ENCODE peak calls at places on chromosomes 3 and 15, in seven cellular contexts. One of them, this sample, is unnamed.

GRCh38 chr3:188507244-188507720 is 353.3 kb downstream of the LPP start:
- DNase-seq in lower lobe of right lung: peak
- DNase-seq in T-helper 1 cell: no peak
- DNase-seq in GM13976: no peak
- DNase-seq in OCI-M1: peak
- DNase-seq in HS-5: peak
- DNase-seq in germinal center: peak
- DNase-seq in this sample: no peak

GRCh38 chr3:53231532-53232511 is 24.0 kb downstream of the TKT start:
- DNase-seq in lower lobe of right lung: peak
- DNase-seq in T-helper 1 cell: no peak
- DNase-seq in GM13976: no peak
- DNase-seq in OCI-M1: no peak
- DNase-seq in HS-5: no peak
- DNase-seq in germinal center: no peak
- DNase-seq in this sample: no peak

GRCh38 chr3:108319428-108320053 is 23.2 kb downstream of the HHLA2 start:
- DNase-seq in lower lobe of right lung: no peak
- DNase-seq in T-helper 1 cell: no peak
- DNase-seq in GM13976: no peak
- DNase-seq in OCI-M1: no peak
- DNase-seq in HS-5: no peak
- DNase-seq in germinal center: no peak
- DNase-seq in this sample: no peak

GRCh38 chr15:34818531-34818930 is 23.2 kb upstream of the ACTC1 start:
- DNase-seq in lower lobe of right lung: no peak
- DNase-seq in T-helper 1 cell: no peak
- DNase-seq in GM13976: no peak
- DNase-seq in OCI-M1: peak
- DNase-seq in HS-5: no peak
- DNase-seq in germinal center: no peak
- DNase-seq in this sample: no peak

GRCh38 chr15:41967506-41968206 is 4.7 kb downstream of the EHD4 start:
- DNase-seq in lower lobe of right lung: peak
- DNase-seq in T-helper 1 cell: no peak
- DNase-seq in GM13976: peak
- DNase-seq in OCI-M1: peak
- DNase-seq in HS-5: no peak
- DNase-seq in germinal center: peak
- DNase-seq in this sample: no peak

GRCh38 chr3:72814308-72814707 is 33.9 kb downstream of the SHQ1 start:
- DNase-seq in lower lobe of right lung: no peak
- DNase-seq in T-helper 1 cell: no peak
- DNase-seq in GM13976: peak
- DNase-seq in OCI-M1: no peak
- DNase-seq in HS-5: no peak
- DNase-seq in germinal center: peak
- DNase-seq in this sample: no peak

GRCh38 chr15:90836296-90836871 is 32.0 kb upstream of the FURIN start:
- DNase-seq in lower lobe of right lung: no peak
- DNase-seq in T-helper 1 cell: no peak
- DNase-seq in GM13976: no peak
- DNase-seq in OCI-M1: no peak
- DNase-seq in HS-5: no peak
- DNase-seq in germinal center: no peak
- DNase-seq in this sample: no peak

GRCh38 chr3:18114894-18115293 is 310.2 kb downstream of the SATB1 start:
- DNase-seq in lower lobe of right lung: no peak
- DNase-seq in T-helper 1 cell: no peak
- DNase-seq in GM13976: no peak
- DNase-seq in OCI-M1: no peak
- DNase-seq in HS-5: no peak
- DNase-seq in germinal center: no peak
- DNase-seq in this sample: no peak

GRCh38 chr3:138082085-138082991 is 33.1 kb downstream of the DZIP1L start:
- DNase-seq in lower lobe of right lung: no peak
- DNase-seq in T-helper 1 cell: no peak
- DNase-seq in GM13976: no peak
- DNase-seq in OCI-M1: peak
- DNase-seq in HS-5: peak
- DNase-seq in germinal center: no peak
- DNase-seq in this sample: peak

GRCh38 chr3:66480666-66481065 is 20.2 kb downstream of the LRIG1 start:
- DNase-seq in lower lobe of right lung: no peak
- DNase-seq in T-helper 1 cell: peak
- DNase-seq in GM13976: peak
- DNase-seq in OCI-M1: peak
- DNase-seq in HS-5: no peak
- DNase-seq in germinal center: no peak
- DNase-seq in this sample: peak